ENCODE peak calls at places on chromosomes 3 and 15, in ten cellular contexts. F is activated CD8-positive, alpha-beta memory T cell treated with anti-CD3 and anti-CD28 coated beads, Interleukin-2, amount 10 ng/mL, durations not matched to agents 7 days and 5 days; B is C1 segment of cervical spinal cord; R is psoas muscle; V is fibroblast of gingiva; D is stimulated activated naive CD8-positive, alpha-beta T cell treated with anti-CD3 and anti-CD28 coated beads, Interleukin-15, Interleukin-2, amounts not matched to agents 100 U/mL and 50 U/mL, for 24 hours; L is Calu3; T is body of pancreas; G is memory B cell; M is endothelial cell. X is an unnamed sample.

GRCh38 chr3:11562277-11562881 is 81.3 kb downstream of the VGLL4 start:
- DNase-seq in L (no peak), R (no peak), F (no peak), B (no peak), V (no peak), M (no peak), G (no peak), T (no peak), D (no peak), X (no peak)

GRCh38 chr3:123090700-123091585 is 24.1 kb downstream of the PDIA5 start:
- DNase-seq in B (no peak), T (no peak), L (no peak), D (no peak), M (no peak), V (no peak), R (no peak), F (no peak), G (no peak), X (no peak)

GRCh38 chr15:75042730-75043508 is 19.5 kb downstream of the PPCDC start:
- DNase-seq in V (peak; percentile 35), B (no peak), M (peak; percentile 48), F (peak; percentile 97), R (peak; percentile 80), D (peak; percentile 76), G (peak; percentile 85), L (peak; percentile 96), T (peak; percentile 78), X (peak; percentile 52)

GRCh38 chr3:53489401-53490130 is 4.8 kb upstream of the CACNA1D start:
- DNase-seq in F (no peak), B (no peak), G (no peak), L (no peak), V (no peak), D (no peak), R (no peak), M (no peak), T (no peak), X (peak; percentile 31)

GRCh38 chr3:58679974-58680656 is 13.5 kb upstream of the FAM3D start:
- DNase-seq in T (no peak), V (peak; percentile 6), B (no peak), M (no peak), R (no peak), F (no peak), D (no peak), G (no peak), L (no peak), X (no peak)

GRCh38 chr3:119619094-119619493 is 21.4 kb downstream of the PLA1A start:
- DNase-seq in V (no peak), R (no peak), T (no peak), D (no peak), G (no peak), L (no peak), B (no peak), F (no peak), M (no peak), X (no peak)

GRCh38 chr3:182364323-182364722 is 429.0 kb upstream of the ATP11B start:
- DNase-seq in V (no peak), G (no peak), F (no peak), T (no peak), L (no peak), M (no peak), B (no peak), D (no peak), R (no peak), X (no peak)

GRCh38 chr3:188319569-188319968 is 165.6 kb downstream of the LPP start:
- DNase-seq in M (no peak), L (no peak), B (no peak), R (no peak), D (no peak), F (no peak), T (no peak), V (no peak), G (no peak), X (no peak)

GRCh38 chr3:142027713-142028112 is 121.6 kb downstream of the TFDP2 start:
- DNase-seq in D (peak; percentile 42), F (no peak), L (peak; percentile 26), G (no peak), M (no peak), T (no peak), R (no peak), V (no peak), B (no peak), X (no peak)